ENCODE peak calls at places on chromosomes 12 and 14, in nine cellular contexts. K is heart left ventricle, Z is left ventricle myocardium inferior, I is small intestine, U is NT2/D1, P is transverse colon, T is PC-3, S is BE2C, W is HCT116. G is an unnamed sample.

GRCh38 chr14:74586681-74587362 is 25.2 kb downstream of the LTBP2 start:
- DNase-seq in K (no peak), Z (no peak), I (no peak), U (no peak), P (no peak), T (no peak), S (no peak), W (no peak), G (no peak)

GRCh38 chr12:6249580-6249979 is 49.4 kb downstream of the CD9 start:
- DNase-seq in K (no peak), Z (no peak), I (no peak), U (no peak), P (no peak), T (peak), S (no peak), W (no peak), G (no peak)

GRCh38 chr12:131159660-131160059 is 206.0 kb downstream of the ADGRD1 start:
- DNase-seq in K (no peak), Z (no peak), I (peak), U (peak), P (no peak), T (peak), S (no peak), W (peak), G (no peak)

GRCh38 chr12:95380997-95381786 is 92.8 kb upstream of the METAP2 start:
- DNase-seq in K (no peak), Z (no peak), I (no peak), U (no peak), P (no peak), T (peak), S (no peak), W (no peak), G (no peak)

GRCh38 chr12:5996459-5996858 is 51.4 kb upstream of the ANO2 start:
- DNase-seq in K (no peak), Z (no peak), I (no peak), U (no peak), P (no peak), T (no peak), S (no peak), W (no peak), G (peak)

GRCh38 chr14:100476012-100476822 is 111.0 kb downstream of the BEGAIN start:
- DNase-seq in K (no peak), Z (no peak), I (peak), U (no peak), P (peak), T (peak), S (no peak), W (peak), G (peak)

GRCh38 chr12:108839011-108839889 is 18.1 kb downstream of the SSH1 start:
- DNase-seq in K (peak), Z (peak), I (no peak), U (no peak), P (no peak), T (no peak), S (peak), W (no peak), G (no peak)

GRCh38 chr12:8603858-8604257 is 8.8 kb downstream of the AICDA start:
- DNase-seq in K (no peak), Z (no peak), I (no peak), U (peak), P (no peak), T (no peak), S (no peak), W (no peak), G (peak)

GRCh38 chr12:95004610-95005009 is 1.1 kb upstream of the NDUFA12 start:
- DNase-seq in K (no peak), Z (no peak), I (no peak), U (no peak), P (no peak), T (no peak), S (no peak), W (no peak), G (no peak)

GRCh38 chr12:109291117-109291516 is 18.0 kb downstream of the FOXN4 start:
- DNase-seq in K (no peak), Z (no peak), I (no peak), U (no peak), P (no peak), T (no peak), S (no peak), W (no peak), G (no peak)

GRCh38 chr12:54463484-54463883 is 9.9 kb downstream of the GTSF1 start:
- DNase-seq in K (no peak), Z (no peak), I (no peak), U (no peak), P (no peak), T (no peak), S (no peak), W (no peak), G (no peak)

GRCh38 chr12:113159937-113160336 is 10.4 kb downstream of the CFAP73 start:
- DNase-seq in K (no peak), Z (no peak), I (no peak), U (no peak), P (no peak), T (no peak), S (no peak), W (no peak), G (peak)

GRCh38 chr12:91804533-91804932 is 341.1 kb downstream of the BTG1 start:
- DNase-seq in K (no peak), Z (no peak), I (no peak), U (no peak), P (no peak), T (peak), S (no peak), W (peak), G (peak)

GRCh38 chr14:50288146-50288545 is 23.9 kb downstream of the L2HGDH start:
- DNase-seq in K (no peak), Z (no peak), I (no peak), U (no peak), P (no peak), T (no peak), S (no peak), W (no peak), G (no peak)

GRCh38 chr14:53983112-53983511 is 26.5 kb upstream of the BMP4 start:
- DNase-seq in K (no peak), Z (no peak), I (no peak), U (no peak), P (no peak), T (no peak), S (no peak), W (no peak), G (no peak)
- H3K4me3 ChIP-seq in K (no peak), Z (no peak), I (no peak), U (no peak), P (no peak), T (no peak), S (no peak), W (no peak), G (no peak)

DNA sequence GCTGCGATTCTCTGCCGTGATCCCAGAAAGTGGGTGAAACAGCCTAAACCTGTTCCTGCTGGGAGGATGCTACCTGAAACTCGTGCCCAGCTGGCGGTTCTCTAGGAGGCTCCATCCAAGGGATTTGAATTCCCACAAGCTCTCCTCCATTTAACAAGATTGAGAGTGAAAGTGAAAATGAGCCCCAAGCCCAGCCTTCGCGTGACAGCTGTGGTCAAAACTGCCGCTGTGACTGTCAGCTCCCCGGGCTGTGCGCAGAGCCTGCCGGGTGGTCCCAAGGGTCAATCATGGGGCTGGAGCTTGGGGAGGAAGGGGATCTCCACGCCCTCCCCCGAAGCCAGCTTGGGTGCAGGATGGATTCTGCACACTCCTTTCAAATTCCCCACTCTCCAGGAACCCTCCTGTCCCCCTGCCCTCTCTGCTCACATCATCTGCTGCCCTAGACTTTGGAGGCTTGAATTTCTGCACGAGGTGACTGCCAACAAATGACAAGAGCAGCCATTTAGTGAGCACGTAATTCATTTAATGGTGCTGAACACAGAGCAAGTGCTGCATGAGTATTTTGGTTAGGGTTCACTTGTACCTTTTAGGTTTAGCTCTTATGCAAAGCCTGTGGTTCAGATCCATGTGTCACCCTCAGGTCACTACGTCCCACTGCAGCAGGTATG is 5.3 kb downstream of the ASB2 start:
- DNase-seq in K (no peak), Z (no peak), I (peak), U (no peak), P (peak), T (no peak), S (no peak), W (no peak), G (no peak)
- H3K4me3 ChIP-seq in K (peak), Z (peak), I (no peak), U (no peak), P (peak), T (peak), S (peak), W (no peak), G (no peak)

GRCh38 chr14:40119765-40120164 is 687.5 kb upstream of the FBXO33 start:
- DNase-seq in K (no peak), Z (no peak), I (no peak), U (no peak), P (no peak), T (no peak), S (no peak), W (no peak), G (no peak)

GRCh38 chr14:40119321-40119720 is 687.1 kb upstream of the FBXO33 start:
- DNase-seq in K (no peak), Z (no peak), I (no peak), U (no peak), P (no peak), T (peak), S (no peak), W (no peak), G (no peak)

GRCh38 chr14:40123816-40124215 is 691.6 kb upstream of the FBXO33 start:
- DNase-seq in K (no peak), Z (no peak), I (no peak), U (no peak), P (no peak), T (no peak), S (no peak), W (no peak), G (no peak)

DNA sequence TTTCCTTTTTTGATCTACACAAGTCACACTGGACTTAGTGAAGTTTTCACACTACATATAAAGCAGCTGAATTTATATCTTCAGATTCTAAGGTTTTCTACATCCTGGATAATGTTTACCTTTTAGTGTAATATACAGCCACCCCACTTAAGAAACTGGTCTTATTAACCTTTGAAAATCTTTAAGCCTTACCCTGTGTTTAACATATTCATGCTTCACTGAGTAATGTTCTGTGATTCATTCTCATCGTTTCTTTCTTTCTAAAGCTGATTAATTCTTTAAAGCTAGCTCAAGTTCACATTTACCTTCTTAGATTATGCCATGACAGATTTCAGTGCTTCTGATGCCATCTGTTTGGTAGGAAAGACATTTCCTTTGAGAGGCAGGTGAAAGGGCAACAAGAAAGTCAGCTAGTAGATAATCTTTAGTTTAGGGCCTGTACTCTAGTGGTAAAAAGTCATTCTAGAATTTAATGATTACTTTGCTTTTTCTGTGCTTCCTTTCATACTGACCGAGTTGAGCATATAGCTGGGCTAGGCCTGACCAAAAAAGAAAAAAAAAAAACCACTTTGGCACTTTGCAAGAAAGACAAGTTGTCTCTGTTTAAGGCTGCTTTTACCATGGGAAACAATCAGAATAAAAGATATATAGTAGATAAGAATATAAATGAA is 690.9 kb upstream of the FBXO33 start:
- DNase-seq in K (no peak), Z (no peak), I (no peak), U (no peak), P (no peak), T (peak), S (no peak), W (peak), G (peak)
- H3K4me3 ChIP-seq in K (no peak), Z (no peak), I (no peak), U (no peak), P (no peak), T (peak), S (no peak), W (no peak), G (no peak)

GRCh38 chr12:77062846-77063461 is 2.4 kb downstream of the E2F7 start:
- DNase-seq in K (peak), Z (no peak), I (peak), U (no peak), P (no peak), T (peak), S (no peak), W (no peak), G (peak)
- H3K4me3 ChIP-seq in K (no peak), Z (peak), I (no peak), U (no peak), P (no peak), T (peak), S (no peak), W (no peak), G (no peak)

GRCh38 chr14:60720391-60720790 is 3.8 kb downstream of the SIX4 start:
- DNase-seq in K (no peak), Z (no peak), I (no peak), U (no peak), P (no peak), T (no peak), S (no peak), W (no peak), G (no peak)
- H3K4me3 ChIP-seq in K (no peak), Z (no peak), I (no peak), U (no peak), P (no peak), T (peak), S (no peak), W (no peak), G (no peak)

GRCh38 chr14:64658201-64658600 is 46.0 kb upstream of the PLEKHG3 start:
- DNase-seq in K (no peak), Z (no peak), I (no peak), U (no peak), P (no peak), T (no peak), S (no peak), W (no peak), G (no peak)

GRCh38 chr14:64654931-64655330 is 49.3 kb upstream of the PLEKHG3 start:
- DNase-seq in K (no peak), Z (no peak), I (no peak), U (no peak), P (no peak), T (no peak), S (no peak), W (no peak), G (no peak)

GRCh38 chr14:64656986-64657385 is 47.2 kb upstream of the PLEKHG3 start:
- DNase-seq in K (no peak), Z (no peak), I (no peak), U (no peak), P (peak), T (no peak), S (no peak), W (no peak), G (peak)

GRCh38 chr14:64649383-64649998 is 54.7 kb upstream of the PLEKHG3 start:
- DNase-seq in K (no peak), Z (no peak), I (no peak), U (no peak), P (peak), T (no peak), S (no peak), W (no peak), G (no peak)

DNA sequence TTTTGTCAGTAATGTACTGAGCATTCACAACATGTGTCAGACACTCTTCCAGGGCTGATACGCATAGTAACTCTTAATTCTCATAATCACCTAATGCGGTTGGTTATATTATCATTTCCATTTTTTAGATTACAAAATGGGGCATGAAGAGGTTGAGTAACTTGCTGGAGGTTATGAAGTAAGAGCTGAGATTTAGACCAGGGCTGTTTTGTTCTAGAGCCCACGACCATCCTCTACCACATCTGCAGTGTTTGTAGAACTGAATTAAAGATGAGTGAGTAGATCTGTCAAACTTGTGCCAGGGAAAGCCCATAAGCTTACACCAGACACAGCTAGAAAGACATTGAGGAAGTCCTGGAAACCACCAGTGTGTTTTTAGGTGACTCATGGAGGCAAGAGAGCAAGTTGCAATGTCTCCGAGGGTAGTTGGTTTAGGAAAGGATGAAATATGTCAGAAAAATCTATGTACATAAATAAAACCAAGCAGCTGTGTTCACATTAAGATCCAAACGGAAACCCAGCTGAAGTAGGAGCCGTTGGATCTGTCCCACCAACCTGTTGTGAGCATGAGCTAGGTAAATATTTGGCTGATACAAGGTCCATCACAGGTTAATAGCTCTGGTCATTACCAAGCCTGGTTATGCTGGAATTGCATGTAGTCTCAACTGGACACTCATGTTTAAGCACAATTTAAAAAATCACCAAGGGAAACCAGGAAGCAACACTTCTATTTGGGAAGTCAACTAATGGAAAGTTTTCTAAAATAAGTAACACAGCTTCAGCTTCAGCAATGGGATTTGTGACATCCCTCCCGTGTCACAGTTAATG is 49.9 kb upstream of the PLEKHG3 start:
- DNase-seq in K (no peak), Z (no peak), I (no peak), U (no peak), P (no peak), T (peak), S (no peak), W (no peak), G (peak)
- H3K4me3 ChIP-seq in K (no peak), Z (no peak), I (no peak), U (no peak), P (no peak), T (peak), S (no peak), W (no peak), G (no peak)